ENCODE peak calls at places on chromosomes 11 and 22, in six cellular contexts. One of them, this sample, is unnamed.
A peak's percentile ranks its signal among the peaks of the same experiment; 100 is the strongest.

GRCh38 chr11:94855666-94856065 is 87.5 kb downstream of the AMOTL1 start:
- DNase-seq in A549: no peak
- DNase-seq in HepG2: no peak
- DNase-seq in GM12878: no peak
- DNase-seq in K562: no peak
- DNase-seq in endothelial cell of umbilical vein: no peak
- DNase-seq in this sample: no peak

GRCh38 chr11:79092791-79093313 is 348.0 kb downstream of the TENM4 start:
- DNase-seq in A549: peak; percentile 67
- DNase-seq in HepG2: no peak
- DNase-seq in GM12878: no peak
- DNase-seq in K562: no peak
- DNase-seq in endothelial cell of umbilical vein: peak; percentile 26
- DNase-seq in this sample: peak; percentile 91

GRCh38 chr11:60970369-60970774 is 1.1 kb upstream of the CD6 start:
- DNase-seq in A549: peak; percentile 38
- DNase-seq in HepG2: peak; percentile 16
- DNase-seq in GM12878: no peak
- DNase-seq in K562: peak; percentile 70
- DNase-seq in endothelial cell of umbilical vein: peak; percentile 36
- DNase-seq in this sample: peak; percentile 64

GRCh38 chr22:24421428-24421931 is 5.9 kb upstream of the ADORA2A start:
- DNase-seq in A549: peak; percentile 25
- DNase-seq in HepG2: peak; percentile 73
- DNase-seq in GM12878: no peak
- DNase-seq in K562: peak; percentile 60
- DNase-seq in endothelial cell of umbilical vein: no peak
- DNase-seq in this sample: peak; percentile 44

GRCh38 chr11:31779268-31779879 is 31.7 kb downstream of the PAX6 start:
- DNase-seq in A549: no peak
- DNase-seq in HepG2: no peak
- DNase-seq in GM12878: no peak
- DNase-seq in K562: no peak
- DNase-seq in endothelial cell of umbilical vein: peak; percentile 51
- DNase-seq in this sample: no peak

GRCh38 chr22:48099251-48099650 is 1336.8 kb downstream of the TBC1D22A start:
- DNase-seq in A549: no peak
- DNase-seq in HepG2: no peak
- DNase-seq in GM12878: no peak
- DNase-seq in K562: no peak
- DNase-seq in endothelial cell of umbilical vein: no peak
- DNase-seq in this sample: no peak

GRCh38 chr11:73429121-73429740 is 53.0 kb downstream of the RELT start:
- DNase-seq in A549: no peak
- DNase-seq in HepG2: no peak
- DNase-seq in GM12878: no peak
- DNase-seq in K562: no peak
- DNase-seq in endothelial cell of umbilical vein: peak; percentile 15
- DNase-seq in this sample: no peak

GRCh38 chr22:33707581-33707980 is 212.7 kb downstream of the LARGE1 start:
- DNase-seq in A549: no peak
- DNase-seq in HepG2: no peak
- DNase-seq in GM12878: no peak
- DNase-seq in K562: no peak
- DNase-seq in endothelial cell of umbilical vein: no peak
- DNase-seq in this sample: no peak

GRCh38 chr11:86672007-86672621 is at the start of gene ME3:
- DNase-seq in A549: peak; percentile 76
- DNase-seq in HepG2: no peak
- DNase-seq in GM12878: no peak
- DNase-seq in K562: no peak
- DNase-seq in endothelial cell of umbilical vein: peak; percentile 80
- DNase-seq in this sample: peak; percentile 46

GRCh38 chr11:118295834-118296454 is 8.6 kb upstream of the CD3E start:
- DNase-seq in A549: no peak
- DNase-seq in HepG2: peak; percentile 28
- DNase-seq in GM12878: no peak
- DNase-seq in K562: peak; percentile 32
- DNase-seq in endothelial cell of umbilical vein: peak; percentile 59
- DNase-seq in this sample: peak; percentile 67

GRCh38 chr11:3879967-3880542 is 24.6 kb downstream of the STIM1 start:
- DNase-seq in A549: peak; percentile 57
- DNase-seq in HepG2: peak; percentile 89
- DNase-seq in GM12878: no peak
- DNase-seq in K562: no peak
- DNase-seq in endothelial cell of umbilical vein: peak; percentile 64
- DNase-seq in this sample: no peak

GRCh38 chr11:12625438-12626071 is 48.7 kb upstream of the TEAD1 start:
- DNase-seq in A549: peak; percentile 28
- DNase-seq in HepG2: no peak
- DNase-seq in GM12878: no peak
- DNase-seq in K562: no peak
- DNase-seq in endothelial cell of umbilical vein: no peak
- DNase-seq in this sample: peak; percentile 9

GRCh38 chr22:32080904-32081303 is 37.8 kb downstream of the SLC5A1 start:
- DNase-seq in A549: peak; percentile 60
- DNase-seq in HepG2: peak; percentile 47
- DNase-seq in GM12878: peak; percentile 7
- DNase-seq in K562: peak; percentile 42
- DNase-seq in endothelial cell of umbilical vein: peak; percentile 11
- DNase-seq in this sample: peak; percentile 67

GRCh38 chr11:69941546-69942332 is 122.5 kb upstream of the FGF3 start:
- DNase-seq in A549: no peak
- DNase-seq in HepG2: no peak
- DNase-seq in GM12878: no peak
- DNase-seq in K562: no peak
- DNase-seq in endothelial cell of umbilical vein: no peak
- DNase-seq in this sample: no peak

GRCh38 chr11:116605543-116605942 is 167.2 kb downstream of the BUD13 start:
- DNase-seq in A549: peak; percentile 35
- DNase-seq in HepG2: peak; percentile 58
- DNase-seq in GM12878: no peak
- DNase-seq in K562: peak; percentile 40
- DNase-seq in endothelial cell of umbilical vein: peak; percentile 60
- DNase-seq in this sample: peak; percentile 65

GRCh38 chr11:15909937-15910598 is 446.3 kb downstream of the SOX6 start:
- DNase-seq in A549: no peak
- DNase-seq in HepG2: no peak
- DNase-seq in GM12878: no peak
- DNase-seq in K562: no peak
- DNase-seq in endothelial cell of umbilical vein: no peak
- DNase-seq in this sample: no peak

GRCh38 chr11:3984896-3985295 is 109.7 kb upstream of the RRM1 start:
- DNase-seq in A549: no peak
- DNase-seq in HepG2: no peak
- DNase-seq in GM12878: no peak
- DNase-seq in K562: peak; percentile 67
- DNase-seq in endothelial cell of umbilical vein: peak; percentile 55
- DNase-seq in this sample: peak; percentile 28

GRCh38 chr11:76560219-76560618 is 110.3 kb downstream of the LRRC32 start:
- DNase-seq in A549: no peak
- DNase-seq in HepG2: no peak
- DNase-seq in GM12878: no peak
- DNase-seq in K562: no peak
- DNase-seq in endothelial cell of umbilical vein: peak; percentile 70
- DNase-seq in this sample: no peak

GRCh38 chr22:41021655-41022454 is 70.5 kb upstream of the EP300 start:
- DNase-seq in A549: peak; percentile 64
- DNase-seq in HepG2: peak; percentile 36
- DNase-seq in GM12878: no peak
- DNase-seq in K562: peak; percentile 77
- DNase-seq in endothelial cell of umbilical vein: peak; percentile 17
- DNase-seq in this sample: peak; percentile 87

GRCh38 chr11:65013692-65014145 is 241 bp upstream of the ARL2 start:
- DNase-seq in A549: peak; percentile 94
- DNase-seq in HepG2: no peak
- DNase-seq in GM12878: peak; percentile 69
- DNase-seq in K562: peak; percentile 94
- DNase-seq in endothelial cell of umbilical vein: peak; percentile 92
- DNase-seq in this sample: peak; percentile 97

GRCh38 chr11:65017927-65018326 is 4.0 kb downstream of the ARL2 start:
- DNase-seq in A549: no peak
- DNase-seq in HepG2: no peak
- DNase-seq in GM12878: no peak
- DNase-seq in K562: no peak
- DNase-seq in endothelial cell of umbilical vein: no peak
- DNase-seq in this sample: no peak

GRCh38 chr11:65019824-65020223 is 5.9 kb downstream of the ARL2 start:
- DNase-seq in A549: no peak
- DNase-seq in HepG2: peak; percentile 57
- DNase-seq in GM12878: no peak
- DNase-seq in K562: no peak
- DNase-seq in endothelial cell of umbilical vein: no peak
- DNase-seq in this sample: no peak

GRCh38 chr11:65014146-65014960 is at the start of gene ARL2:
- DNase-seq in A549: no peak
- DNase-seq in HepG2: peak; percentile 88
- DNase-seq in GM12878: no peak
- DNase-seq in K562: peak; percentile 90
- DNase-seq in endothelial cell of umbilical vein: no peak
- DNase-seq in this sample: no peak

GRCh38 chr11:65016705-65017104 is 2.7 kb downstream of the ARL2 start:
- DNase-seq in A549: no peak
- DNase-seq in HepG2: no peak
- DNase-seq in GM12878: no peak
- DNase-seq in K562: no peak
- DNase-seq in endothelial cell of umbilical vein: no peak
- DNase-seq in this sample: peak; percentile 38
- TF ChIP-seq CTCF in A549: no peak
- TF ChIP-seq CTCF in HepG2: peak; percentile 52
- TF ChIP-seq CTCF in GM12878: peak; percentile 4
- TF ChIP-seq CTCF in K562: peak; percentile 29
- TF ChIP-seq CTCF in endothelial cell of umbilical vein: no peak
- TF ChIP-seq CTCF in this sample: peak; percentile 20

DNA sequence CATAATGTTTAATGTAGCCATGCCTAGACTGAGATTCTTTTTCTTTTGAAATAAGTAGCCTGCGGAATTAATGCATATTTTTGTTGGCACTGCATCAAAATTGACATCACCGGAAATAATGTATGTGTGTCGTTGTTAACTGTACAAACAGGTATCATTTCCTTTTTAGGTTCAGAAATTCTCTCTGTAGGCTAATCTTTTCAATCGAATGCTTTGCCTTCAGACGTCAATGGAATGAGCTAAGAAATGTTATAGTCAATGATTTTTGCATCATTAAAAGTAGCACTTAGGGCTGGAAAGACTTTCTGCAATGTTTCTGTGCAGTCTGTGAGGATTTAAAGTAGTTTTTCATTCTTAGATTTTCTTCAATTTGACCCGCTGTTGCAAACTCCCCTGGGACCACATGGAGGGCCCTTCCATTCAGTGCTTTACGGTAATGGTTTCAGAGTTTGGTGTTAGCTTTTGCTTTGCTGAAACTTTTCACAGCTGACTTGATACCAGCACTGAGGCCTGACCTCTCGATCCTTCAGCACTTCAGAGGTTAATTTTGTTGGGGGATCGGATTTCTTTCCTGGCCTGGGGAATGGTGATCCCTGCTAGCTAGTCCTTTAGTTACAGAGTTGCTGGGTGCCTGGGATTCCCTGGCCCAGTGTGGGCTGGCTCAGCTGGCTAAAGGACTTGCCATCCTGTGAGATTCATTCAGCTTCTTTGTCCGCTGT is 137.8 kb downstream of the DBX1 start:
- DNase-seq in A549: peak; percentile 50
- DNase-seq in HepG2: peak; percentile 79
- DNase-seq in GM12878: no peak
- DNase-seq in K562: no peak
- DNase-seq in endothelial cell of umbilical vein: peak; percentile 90
- DNase-seq in this sample: no peak
- TF ChIP-seq POLR2A in A549: no peak
- TF ChIP-seq POLR2A in HepG2: peak; percentile 29
- TF ChIP-seq POLR2A in GM12878: no peak
- TF ChIP-seq POLR2A in K562: no peak
- TF ChIP-seq POLR2A in endothelial cell of umbilical vein: no peak
- TF ChIP-seq POLR2A in this sample: no peak

GRCh38 chr11:17219016-17219415 is 11.2 kb upstream of the PIK3C2A start:
- DNase-seq in A549: no peak
- DNase-seq in HepG2: no peak
- DNase-seq in GM12878: no peak
- DNase-seq in K562: no peak
- DNase-seq in endothelial cell of umbilical vein: no peak
- DNase-seq in this sample: no peak
- TF ChIP-seq MYC in A549: no peak
- TF ChIP-seq MYC in HepG2: no peak
- TF ChIP-seq MYC in GM12878: no peak
- TF ChIP-seq MYC in K562: no peak
- TF ChIP-seq MYC in endothelial cell of umbilical vein: no peak
- TF ChIP-seq MYC in this sample: no peak

GRCh38 chr11:129374081-129374992 is 1.3 kb upstream of the BARX2 start:
- DNase-seq in A549: peak; percentile 1
- DNase-seq in HepG2: no peak
- DNase-seq in GM12878: no peak
- DNase-seq in K562: no peak
- DNase-seq in endothelial cell of umbilical vein: no peak
- DNase-seq in this sample: no peak

GRCh38 chr11:129374993-129375721 is 491 bp upstream of the BARX2 start:
- DNase-seq in A549: peak; percentile 20
- DNase-seq in HepG2: no peak
- DNase-seq in GM12878: no peak
- DNase-seq in K562: no peak
- DNase-seq in endothelial cell of umbilical vein: peak; percentile 9
- DNase-seq in this sample: no peak

GRCh38 chr11:129377739-129378138 is 2.1 kb downstream of the BARX2 start:
- DNase-seq in A549: no peak
- DNase-seq in HepG2: no peak
- DNase-seq in GM12878: no peak
- DNase-seq in K562: no peak
- DNase-seq in endothelial cell of umbilical vein: no peak
- DNase-seq in this sample: no peak

GRCh38 chr11:129376658-129377341 is 1.2 kb downstream of the BARX2 start:
- DNase-seq in A549: no peak
- DNase-seq in HepG2: no peak
- DNase-seq in GM12878: no peak
- DNase-seq in K562: no peak
- DNase-seq in endothelial cell of umbilical vein: no peak
- DNase-seq in this sample: no peak

DNA sequence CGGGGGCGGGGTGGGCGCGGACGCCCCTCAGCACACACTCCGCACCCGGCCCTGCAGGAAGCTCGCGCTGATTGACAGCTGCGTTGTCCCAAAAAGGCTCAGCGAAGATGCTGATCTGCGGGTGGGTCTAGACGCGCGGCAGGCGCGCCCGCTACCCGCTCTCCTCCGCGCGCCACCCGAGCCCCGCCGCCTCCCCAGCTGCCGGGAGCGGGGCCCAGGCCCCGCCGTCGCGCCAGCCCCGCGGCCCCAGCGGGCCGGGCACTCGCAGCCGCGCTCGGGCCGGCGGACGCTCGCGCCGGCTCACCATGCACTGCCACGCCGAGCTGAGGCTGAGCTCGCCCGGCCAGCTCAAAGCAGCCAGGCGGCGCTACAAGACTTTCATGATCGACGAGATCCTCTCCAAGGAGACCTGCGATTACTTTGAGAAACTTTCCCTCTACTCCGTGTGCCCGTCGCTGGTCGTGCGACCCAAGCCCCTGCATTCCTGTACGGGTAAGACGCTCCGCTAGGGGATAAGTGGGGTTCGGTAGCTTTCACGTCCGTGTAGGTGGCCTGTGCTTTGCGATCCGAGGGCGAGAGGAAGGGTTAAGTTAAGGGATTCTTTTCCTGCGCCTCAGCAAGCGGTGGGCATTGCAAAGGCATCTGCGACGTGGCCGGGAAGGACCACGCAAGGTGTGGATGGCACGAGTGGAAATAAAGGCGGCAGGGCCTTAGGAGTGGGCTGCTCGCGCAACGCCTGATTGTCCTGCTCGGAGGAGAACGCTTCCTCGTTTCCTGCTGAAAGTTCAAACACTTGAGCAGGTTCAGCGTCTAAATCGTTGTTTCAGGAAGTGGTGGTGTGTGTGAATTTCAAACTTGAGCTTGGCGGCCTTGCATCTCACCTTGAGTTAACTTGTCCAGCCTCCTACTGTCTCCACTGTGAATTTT is at the start of gene BARX2:
- DNase-seq in A549: peak; percentile 59
- DNase-seq in HepG2: peak; percentile 33
- DNase-seq in GM12878: no peak
- DNase-seq in K562: no peak
- DNase-seq in endothelial cell of umbilical vein: peak; percentile 47
- DNase-seq in this sample: no peak
- TF ChIP-seq CTCF in A549: peak; percentile 57
- TF ChIP-seq CTCF in HepG2: peak; percentile 83
- TF ChIP-seq CTCF in GM12878: peak; percentile 40
- TF ChIP-seq CTCF in K562: peak; percentile 38
- TF ChIP-seq CTCF in endothelial cell of umbilical vein: peak; percentile 54
- TF ChIP-seq CTCF in this sample: no peak